ENCODE peak calls at places on chromosomes 2 and 18, in four cellular contexts. Q is IMR-90, U is K562, L is endothelial cell of umbilical vein. V is an unnamed sample. For H4K20me1 and H3K9me1, the result is how much of the 10 kb centered on the place peaks cover.

GRCh38 chr2:46972438-46972837 is 56.8 kb upstream of the MCFD2 start:
- DNase-seq in U (no peak), L (no peak), Q (no peak), V (no peak)

GRCh38 chr2:101473911-101474751 is 781 bp downstream of the RFX8 start:
- DNase-seq in Q (peak), L (no peak), U (no peak), V (no peak)

GRCh38 chr2:20666364-20667150 is at the start of gene GDF7:
- DNase-seq in U (peak), L (peak), Q (no peak), V (no peak)

GRCh38 chr2:187875836-187876235 is 321.6 kb upstream of the TFPI start:
- DNase-seq in Q (peak), U (no peak), L (peak), V (no peak)

GRCh38 chr2:24421668-24422067 is 61.3 kb upstream of the ITSN2 start:
- DNase-seq in L (peak), Q (peak), U (peak), V (no peak)

GRCh38 chr2:85091838-85092237 is 41.4 kb upstream of the TCF7L1 start:
- DNase-seq in L (no peak), Q (no peak), U (no peak), V (no peak)

GRCh38 chr18:56202567-56203136 is 435.7 kb downstream of the TXNL1 start:
- DNase-seq in U (no peak), Q (peak), L (peak), V (no peak)

GRCh38 chr2:202290316-202290715 is 24.8 kb downstream of the NOP58 start:
- DNase-seq in Q (peak), L (no peak), U (no peak), V (no peak)

GRCh38 chr2:188291617-188292445 is at the start of gene GULP1:
- DNase-seq in U (peak), Q (peak), L (peak), V (no peak)

GRCh38 chr18:12008842-12009580 is 27.7 kb downstream of the IMPA2 start:
- DNase-seq in Q (no peak), L (no peak), U (no peak), V (no peak)

GRCh38 chr2:38599706-38600105 is 3.0 kb downstream of the HNRNPLL start:
- DNase-seq in U (no peak), Q (no peak), L (no peak), V (no peak)
- H4K20me1 ChIP-seq in U (under half), Q (half or more), L (under half), V (under half)

DNA sequence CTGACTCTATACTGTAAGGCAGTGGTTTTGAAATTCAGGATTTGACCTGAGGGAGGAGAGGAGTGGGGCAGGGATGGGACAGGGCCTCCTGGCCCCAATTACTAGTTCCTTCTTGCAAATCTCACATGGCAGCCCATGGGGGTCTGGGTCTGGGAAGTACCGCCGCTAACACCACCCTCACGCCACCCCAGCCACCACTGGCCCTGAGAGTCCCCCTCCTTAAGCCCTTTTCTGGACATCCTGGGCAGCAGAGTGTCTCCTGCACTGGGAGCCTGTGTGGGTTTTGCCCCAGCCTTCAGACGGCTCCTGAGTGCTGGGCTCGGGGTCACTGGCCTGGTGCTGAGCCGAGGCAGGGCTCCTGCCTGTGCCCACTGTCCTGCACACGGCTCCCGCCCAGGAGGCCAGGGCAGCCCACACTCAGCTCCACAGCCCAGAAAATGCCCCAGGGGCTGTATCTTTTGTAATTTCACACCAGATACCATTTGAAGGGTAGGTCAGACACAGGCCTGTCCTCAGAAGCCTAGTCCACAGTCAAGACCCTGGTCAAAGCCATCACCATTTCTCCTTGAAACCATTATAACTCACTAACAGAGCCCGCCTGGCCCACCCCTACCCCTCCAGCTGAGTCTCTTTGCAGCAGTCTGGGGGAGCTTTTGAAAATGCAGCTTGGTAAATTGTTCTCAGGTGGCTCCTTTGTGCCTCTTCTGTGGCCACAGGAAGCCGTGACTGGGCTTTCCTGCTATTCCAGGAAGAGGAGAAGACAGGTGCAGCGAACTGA is 55.1 kb downstream of the CYP27C1 start:
- DNase-seq in L (no peak), U (no peak), Q (no peak), V (no peak)
- H3K9me1 ChIP-seq in L (under half), U (under half), Q (under half), V (under half)

GRCh38 chr2:109129356-109129920 is 433 bp downstream of the SH3RF3 start:
- DNase-seq in U (no peak), Q (no peak), L (peak), V (no peak)

GRCh38 chr2:109131777-109132176 is 2.8 kb downstream of the SH3RF3 start:
- DNase-seq in L (no peak), Q (no peak), U (no peak), V (no peak)

GRCh38 chr2:109130726-109130995 is 1.7 kb downstream of the SH3RF3 start:
- DNase-seq in Q (no peak), U (no peak), L (no peak), V (no peak)

GRCh38 chr2:109128466-109129355 is at the start of gene SH3RF3:
- DNase-seq in Q (peak), U (no peak), L (peak), V (no peak)

GRCh38 chr2:109129921-109130725 is 1.1 kb downstream of the SH3RF3 start:
- DNase-seq in U (no peak), L (peak), Q (peak), V (no peak)
- H4K20me1 ChIP-seq in U (under half), L (under half), Q (half or more), V (under half)

DNA sequence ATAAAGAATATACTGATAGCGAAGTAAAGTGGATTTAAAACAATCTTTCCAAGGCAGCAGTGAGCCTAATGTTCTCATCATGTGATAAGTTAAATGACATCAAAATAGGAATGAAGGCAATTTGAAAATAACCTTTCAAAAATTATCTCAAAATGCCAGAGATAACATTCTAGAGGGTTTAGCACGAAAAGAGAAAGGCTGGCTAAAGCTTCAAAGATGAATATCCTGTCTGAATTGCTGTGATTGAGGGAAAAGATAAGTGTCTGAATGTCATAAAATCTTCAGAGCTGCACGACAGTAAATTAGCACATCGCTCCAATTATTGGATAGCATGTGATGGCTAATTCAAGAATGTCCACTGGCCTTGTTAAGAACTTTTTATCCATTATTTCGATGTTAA is 159.3 kb downstream of the PID1 start:
- DNase-seq in Q (no peak), U (no peak), L (no peak), V (no peak)
- H3K9me1 ChIP-seq in Q (under half), U (under half), L (under half), V (under half)

DNA sequence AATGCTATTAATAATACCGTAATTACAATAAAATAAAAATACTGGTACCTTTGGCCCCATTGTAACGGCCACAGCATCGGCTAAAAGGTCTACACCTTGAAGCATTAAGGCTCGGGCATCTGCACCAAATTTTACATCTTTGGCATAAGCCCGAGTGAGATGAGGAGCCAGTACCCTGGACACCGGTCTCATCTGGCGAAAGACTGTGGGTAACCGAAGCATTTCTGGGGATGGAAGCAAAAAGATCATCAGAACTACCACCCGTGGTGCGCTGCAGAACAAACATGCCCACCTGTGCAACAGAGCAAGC is 1.1 kb downstream of the HSPD1 start:
- DNase-seq in Q (no peak), L (no peak), U (no peak), V (no peak)
- H4K20me1 ChIP-seq in Q (under half), L (under half), U (under half), V (under half)

GRCh38 chr18:32126538-32126937 is 34.9 kb downstream of the RNF138 start:
- DNase-seq in L (no peak), Q (no peak), U (no peak), V (no peak)
- H3K9me1 ChIP-seq in L (under half), Q (under half), U (under half), V (under half)

GRCh38 chr18:79684787-79685186 is 5.2 kb downstream of the CTDP1 start:
- DNase-seq in U (no peak), L (peak), Q (peak), V (no peak)
- H4K20me1 ChIP-seq in U (under half), L (under half), Q (half or more), V (under half)

GRCh38 chr2:239363946-239364637 is 36.7 kb downstream of the HDAC4 start:
- DNase-seq in U (no peak), L (no peak), Q (no peak), V (no peak)

GRCh38 chr2:239365782-239366435 is 34.9 kb downstream of the HDAC4 start:
- DNase-seq in U (no peak), L (no peak), Q (no peak), V (no peak)

GRCh38 chr2:239366740-239367139 is 34.1 kb downstream of the HDAC4 start:
- DNase-seq in Q (no peak), U (no peak), L (no peak), V (no peak)

GRCh38 chr2:239362497-239362896 is 38.3 kb downstream of the HDAC4 start:
- DNase-seq in U (no peak), Q (no peak), L (no peak), V (no peak)

GRCh38 chr2:239365071-239365781 is 35.6 kb downstream of the HDAC4 start:
- DNase-seq in L (no peak), Q (no peak), U (no peak), V (no peak)
- H3K9me1 ChIP-seq in L (under half), Q (under half), U (under half), V (under half)

GRCh38 chr2:227471924-227472264 is at the start of gene AGFG1:
- DNase-seq in Q (peak), L (peak), U (peak), V (peak)

GRCh38 chr2:227474406-227474805 is 2.5 kb downstream of the AGFG1 start:
- DNase-seq in L (no peak), U (no peak), Q (no peak), V (no peak)

GRCh38 chr2:227477291-227477690 is 5.3 kb downstream of the AGFG1 start:
- DNase-seq in L (no peak), Q (peak), U (no peak), V (no peak)

GRCh38 chr2:227472265-227473018 is 486 bp downstream of the AGFG1 start:
- DNase-seq in U (peak), Q (no peak), L (peak), V (no peak)

GRCh38 chr2:227473019-227473461 is 1.1 kb downstream of the AGFG1 start:
- DNase-seq in Q (peak), U (no peak), L (peak), V (no peak)
- H4K20me1 ChIP-seq in Q (half or more), U (under half), L (under half), V (under half)

DNA sequence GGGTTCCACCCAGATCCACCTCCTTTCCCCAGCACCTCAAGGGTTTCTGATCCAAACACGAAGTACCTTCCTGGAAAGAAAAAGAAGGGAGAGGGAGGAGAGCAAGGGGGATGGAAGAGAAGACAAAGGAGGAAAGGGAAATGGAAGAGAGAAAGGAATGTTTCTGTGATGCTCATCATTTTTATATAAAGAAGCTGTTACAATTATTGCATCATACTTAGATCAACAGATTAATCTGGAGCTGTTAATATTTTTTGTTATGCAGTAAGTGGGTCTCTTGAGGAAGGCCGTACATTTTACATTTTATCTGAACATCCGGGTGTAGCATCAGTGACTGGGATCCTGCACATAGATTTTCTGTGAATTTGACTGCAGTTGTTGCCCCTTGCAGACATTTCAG is 60.6 kb upstream of the NEDD4L start:
- DNase-seq in Q (no peak), U (no peak), L (no peak), V (no peak)
- H3K9me1 ChIP-seq in Q (under half), U (under half), L (under half), V (under half)